ENCODE peak calls at places on chromosomes 13 and 19, in five cellular contexts. One of them, this sample, is unnamed.

GRCh38 chr13:42048625-42049453 is at the start of gene DGKH:
- DNase-seq in IMR-90: peak; percentile 78
- DNase-seq in H9: peak; percentile 76
- DNase-seq in mesendoderm: peak; percentile 65
- DNase-seq in neuronal stem cell: peak; percentile 72
- DNase-seq in this sample: peak; percentile 83

GRCh38 chr13:30129411-30129810 is 177.9 kb downstream of the KATNAL1 start:
- DNase-seq in IMR-90: no peak
- DNase-seq in H9: no peak
- DNase-seq in mesendoderm: no peak
- DNase-seq in neuronal stem cell: no peak
- DNase-seq in this sample: no peak

GRCh38 chr19:10552596-10553053 is 8.9 kb downstream of the ATG4D start:
- DNase-seq in IMR-90: no peak
- DNase-seq in H9: peak; percentile 85
- DNase-seq in mesendoderm: peak; percentile 79
- DNase-seq in neuronal stem cell: no peak
- DNase-seq in this sample: peak; percentile 30

GRCh38 chr13:97715763-97716162 is 237.7 kb upstream of the IPO5 start:
- DNase-seq in IMR-90: no peak
- DNase-seq in H9: no peak
- DNase-seq in mesendoderm: no peak
- DNase-seq in neuronal stem cell: no peak
- DNase-seq in this sample: no peak

GRCh38 chr19:18388328-18389094 is 2.6 kb downstream of the GDF15 start:
- DNase-seq in IMR-90: no peak
- DNase-seq in H9: peak; percentile 88
- DNase-seq in mesendoderm: peak; percentile 76
- DNase-seq in neuronal stem cell: peak; percentile 76
- DNase-seq in this sample: peak; percentile 57

GRCh38 chr19:6020166-6020967 is 42.4 kb upstream of the RANBP3 start:
- DNase-seq in IMR-90: no peak
- DNase-seq in H9: no peak
- DNase-seq in mesendoderm: no peak
- DNase-seq in neuronal stem cell: no peak
- DNase-seq in this sample: peak; percentile 85

GRCh38 chr19:38061294-38061693 is 154.3 kb downstream of the SIPA1L3 start:
- DNase-seq in IMR-90: peak; percentile 95
- DNase-seq in H9: no peak
- DNase-seq in mesendoderm: no peak
- DNase-seq in neuronal stem cell: no peak
- DNase-seq in this sample: peak; percentile 83

GRCh38 chr19:55679343-55680257 is 4.6 kb downstream of the EPN1 start:
- DNase-seq in IMR-90: peak; percentile 73
- DNase-seq in H9: no peak
- DNase-seq in mesendoderm: no peak
- DNase-seq in neuronal stem cell: no peak
- DNase-seq in this sample: no peak

GRCh38 chr13:80033286-80033685 is 307.6 kb downstream of the SPRY2 start:
- DNase-seq in IMR-90: no peak
- DNase-seq in H9: no peak
- DNase-seq in mesendoderm: no peak
- DNase-seq in neuronal stem cell: no peak
- DNase-seq in this sample: no peak

GRCh38 chr19:45528149-45528743 is 21.0 kb downstream of the VASP start:
- DNase-seq in IMR-90: peak; percentile 56
- DNase-seq in H9: peak; percentile 83
- DNase-seq in mesendoderm: peak; percentile 89
- DNase-seq in neuronal stem cell: no peak
- DNase-seq in this sample: peak; percentile 61

GRCh38 chr19:4803736-4804695 is 12.5 kb downstream of the FEM1A start:
- DNase-seq in IMR-90: peak; percentile 37
- DNase-seq in H9: peak; percentile 87
- DNase-seq in mesendoderm: peak; percentile 82
- DNase-seq in neuronal stem cell: peak; percentile 72
- DNase-seq in this sample: peak; percentile 66

GRCh38 chr19:48635966-48636858 is 967 bp downstream of the DBP start:
- DNase-seq in IMR-90: no peak
- DNase-seq in H9: no peak
- DNase-seq in mesendoderm: no peak
- DNase-seq in neuronal stem cell: no peak
- DNase-seq in this sample: no peak

GRCh38 chr13:70623260-70623659 is 515.0 kb upstream of the KLHL1 start:
- DNase-seq in IMR-90: peak; percentile 0
- DNase-seq in H9: no peak
- DNase-seq in mesendoderm: no peak
- DNase-seq in neuronal stem cell: no peak
- DNase-seq in this sample: peak; percentile 18

GRCh38 chr19:34232566-34233481 is 21.5 kb upstream of the GARRE1 start:
- DNase-seq in IMR-90: peak; percentile 96
- DNase-seq in H9: no peak
- DNase-seq in mesendoderm: no peak
- DNase-seq in neuronal stem cell: no peak
- DNase-seq in this sample: peak; percentile 95

GRCh38 chr13:21137696-21138095 is 38.7 kb downstream of the SKA3 start:
- DNase-seq in IMR-90: peak; percentile 49
- DNase-seq in H9: no peak
- DNase-seq in mesendoderm: peak; percentile 27
- DNase-seq in neuronal stem cell: no peak
- DNase-seq in this sample: peak; percentile 44

GRCh38 chr19:32570081-32570785 is 10.8 kb upstream of the PDCD5 start:
- DNase-seq in IMR-90: peak; percentile 57
- DNase-seq in H9: peak; percentile 65
- DNase-seq in mesendoderm: peak; percentile 62
- DNase-seq in neuronal stem cell: peak; percentile 58
- DNase-seq in this sample: peak; percentile 53

GRCh38 chr13:71625694-71626093 is 241.3 kb downstream of the DACH1 start:
- DNase-seq in IMR-90: peak; percentile 92
- DNase-seq in H9: no peak
- DNase-seq in mesendoderm: no peak
- DNase-seq in neuronal stem cell: no peak
- DNase-seq in this sample: peak; percentile 84

GRCh38 chr19:1183543-1184172 is 9.6 kb upstream of the SBNO2 start:
- DNase-seq in IMR-90: peak; percentile 25
- DNase-seq in H9: peak; percentile 70
- DNase-seq in mesendoderm: peak; percentile 92
- DNase-seq in neuronal stem cell: no peak
- DNase-seq in this sample: peak; percentile 74

GRCh38 chr13:43755844-43756243 is 30.9 kb downstream of the ENOX1 start:
- DNase-seq in IMR-90: no peak
- DNase-seq in H9: no peak
- DNase-seq in mesendoderm: no peak
- DNase-seq in neuronal stem cell: no peak
- DNase-seq in this sample: no peak

GRCh38 chr13:29513002-29513980 is 82.2 kb downstream of the SLC7A1 start:
- DNase-seq in IMR-90: peak; percentile 63
- DNase-seq in H9: no peak
- DNase-seq in mesendoderm: no peak
- DNase-seq in neuronal stem cell: no peak
- DNase-seq in this sample: peak; percentile 40

GRCh38 chr19:35248310-35249145 is at the start of gene LSR:
- DNase-seq in IMR-90: no peak
- DNase-seq in H9: peak; percentile 95
- DNase-seq in mesendoderm: peak; percentile 97
- DNase-seq in neuronal stem cell: peak; percentile 88
- DNase-seq in this sample: no peak

GRCh38 chr13:89282241-89282640 is 1611.1 kb downstream of the SLITRK5 start:
- DNase-seq in IMR-90: no peak
- DNase-seq in H9: no peak
- DNase-seq in mesendoderm: no peak
- DNase-seq in neuronal stem cell: no peak
- DNase-seq in this sample: no peak

GRCh38 chr13:29924482-29924884 is 74.1 kb upstream of the UBL3 start:
- DNase-seq in IMR-90: peak; percentile 86
- DNase-seq in H9: no peak
- DNase-seq in mesendoderm: peak; percentile 54
- DNase-seq in neuronal stem cell: no peak
- DNase-seq in this sample: peak; percentile 80

GRCh38 chr13:113176292-113176691 is 17.8 kb downstream of the PROZ start:
- DNase-seq in IMR-90: no peak
- DNase-seq in H9: no peak
- DNase-seq in mesendoderm: no peak
- DNase-seq in neuronal stem cell: no peak
- DNase-seq in this sample: no peak

GRCh38 chr13:53201454-53202225 is 173.0 kb downstream of the OLFM4 start:
- DNase-seq in IMR-90: no peak
- DNase-seq in H9: peak; percentile 75
- DNase-seq in mesendoderm: peak; percentile 53
- DNase-seq in neuronal stem cell: peak; percentile 32
- DNase-seq in this sample: no peak

GRCh38 chr13:21297452-21297851 is 121.0 kb downstream of the MRPL57 start:
- DNase-seq in IMR-90: no peak
- DNase-seq in H9: no peak
- DNase-seq in mesendoderm: peak; percentile 14
- DNase-seq in neuronal stem cell: peak; percentile 30
- DNase-seq in this sample: peak; percentile 59

GRCh38 chr13:63088226-63088625 is 1672.6 kb upstream of the PCDH20 start:
- DNase-seq in IMR-90: peak; percentile 59
- DNase-seq in H9: no peak
- DNase-seq in mesendoderm: no peak
- DNase-seq in neuronal stem cell: no peak
- DNase-seq in this sample: peak; percentile 71

GRCh38 chr19:54535601-54536000 is 33.0 kb downstream of the LAIR2 start:
- DNase-seq in IMR-90: no peak
- DNase-seq in H9: no peak
- DNase-seq in mesendoderm: no peak
- DNase-seq in neuronal stem cell: no peak
- DNase-seq in this sample: no peak

GRCh38 chr13:51444922-51445321 is 7.9 kb downstream of the INTS6 start:
- DNase-seq in IMR-90: peak; percentile 68
- DNase-seq in H9: no peak
- DNase-seq in mesendoderm: peak; percentile 33
- DNase-seq in neuronal stem cell: no peak
- DNase-seq in this sample: peak; percentile 55

GRCh38 chr13:28574617-28575142 is 79.8 kb upstream of the FLT1 start:
- DNase-seq in IMR-90: peak; percentile 100
- DNase-seq in H9: no peak
- DNase-seq in mesendoderm: peak; percentile 30
- DNase-seq in neuronal stem cell: no peak
- DNase-seq in this sample: peak; percentile 98

DNA sequence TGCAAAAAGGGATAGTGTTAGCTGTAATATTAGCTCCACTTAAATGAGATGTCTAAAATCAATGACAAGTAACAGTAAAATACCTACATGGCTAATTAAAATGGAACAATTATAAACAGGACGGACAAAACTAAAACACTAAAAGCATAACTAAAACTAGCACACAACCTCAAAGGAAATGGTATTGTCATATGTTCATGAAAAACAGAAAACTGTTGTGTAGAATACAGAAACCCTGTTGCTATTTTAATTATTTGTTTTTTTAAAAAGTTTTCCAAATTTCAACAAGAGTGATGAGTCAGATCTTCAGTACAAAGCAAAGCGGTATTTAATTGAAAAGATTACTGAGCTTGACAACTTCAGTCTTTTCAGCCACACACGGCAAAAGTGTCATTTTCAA is 4.2 kb downstream of the RCBTB2 start:
- DNase-seq in IMR-90: no peak
- DNase-seq in H9: no peak
- DNase-seq in mesendoderm: no peak
- DNase-seq in neuronal stem cell: no peak
- DNase-seq in this sample: no peak
- H3K4me2 ChIP-seq in IMR-90: no peak overlapping the region
- H3K4me2 ChIP-seq in H9: no peak overlapping the region
- H3K4me2 ChIP-seq in mesendoderm: no peak overlapping the region
- H3K4me2 ChIP-seq in neuronal stem cell: no peak overlapping the region
- H3K4me2 ChIP-seq in this sample: no peak overlapping the region

GRCh38 chr19:58091251-58091995 is 6.6 kb downstream of the ZSCAN18 start:
- DNase-seq in IMR-90: no peak
- DNase-seq in H9: no peak
- DNase-seq in mesendoderm: peak; percentile 32
- DNase-seq in neuronal stem cell: no peak
- DNase-seq in this sample: no peak
- H3K4ac ChIP-seq in IMR-90: no peak overlapping the region
- H3K4ac ChIP-seq in H9: no peak overlapping the region
- H3K4ac ChIP-seq in mesendoderm: no peak overlapping the region
- H3K4ac ChIP-seq in neuronal stem cell: no peak overlapping the region
- H3K4ac ChIP-seq in this sample: no peak overlapping the region

GRCh38 chr13:111510502-111511218 is 190.2 kb downstream of the TEX29 start:
- DNase-seq in IMR-90: no peak
- DNase-seq in H9: no peak
- DNase-seq in mesendoderm: no peak
- DNase-seq in neuronal stem cell: no peak
- DNase-seq in this sample: no peak
- H3K4me2 ChIP-seq in IMR-90: no peak overlapping the region
- H3K4me2 ChIP-seq in H9: no peak overlapping the region
- H3K4me2 ChIP-seq in mesendoderm: no peak overlapping the region
- H3K4me2 ChIP-seq in neuronal stem cell: no peak overlapping the region
- H3K4me2 ChIP-seq in this sample: no peak overlapping the region

GRCh38 chr19:21697171-21697570 is 70.2 kb downstream of the ZNF100 start:
- DNase-seq in IMR-90: no peak
- DNase-seq in H9: no peak
- DNase-seq in mesendoderm: no peak
- DNase-seq in neuronal stem cell: no peak
- DNase-seq in this sample: no peak
- H3K4ac ChIP-seq in IMR-90: no peak overlapping the region
- H3K4ac ChIP-seq in H9: no peak overlapping the region
- H3K4ac ChIP-seq in mesendoderm: no peak overlapping the region
- H3K4ac ChIP-seq in neuronal stem cell: no peak overlapping the region
- H3K4ac ChIP-seq in this sample: no peak overlapping the region

This sample was measured in mesenchymal stem cell.